ENCODE peak calls at places on chromosomes 3 and 15, in six cellular contexts. B is NCI-H446 treated with DMSO at 0.1 percent for 48 hours; C is activated T-helper 1 cell treated with Interleukin-2 at 50 U/mL for 16 hours; P is amniotic stem cell; O is CD14-positive monocyte; A is CD8-positive, alpha-beta memory T cell. F is an unnamed sample.

GRCh38 chr3:13016083-13016725 is 57.0 kb downstream of the IQSEC1 start:
- DNase-seq in C (peak; percentile 37), A (peak; percentile 66), O (peak; percentile 79), P (no peak), B (no peak), F (peak; percentile 74)

GRCh38 chr3:28386049-28386448 is 37.4 kb upstream of the AZI2 start:
- DNase-seq in C (no peak), O (no peak), B (no peak), P (no peak), A (no peak), F (no peak)

GRCh38 chr3:186930143-186930638 is at the start of gene ST6GAL1:
- DNase-seq in A (peak; percentile 68), O (peak; percentile 59), B (no peak), P (no peak), C (peak; percentile 52), F (peak; percentile 85)

GRCh38 chr15:83911345-83911744 is 257.4 kb downstream of the ADAMTSL3 start:
- DNase-seq in B (no peak), O (no peak), C (no peak), P (no peak), A (no peak), F (no peak)

GRCh38 chr15:78069630-78070029 is 7.9 kb downstream of the TBC1D2B start:
- DNase-seq in B (no peak), O (no peak), C (no peak), P (no peak), A (no peak), F (no peak)

GRCh38 chr3:155744091-155744625 is 713 bp downstream of the PLCH1 start:
- DNase-seq in C (peak; percentile 13), B (peak; percentile 21), A (no peak), O (no peak), P (no peak), F (peak; percentile 73)

GRCh38 chr3:69869643-69870042 is 129.9 kb upstream of the SAMMSON start:
- DNase-seq in C (no peak), P (no peak), A (no peak), O (no peak), B (no peak), F (no peak)

GRCh38 chr15:100922192-100923040 is 3.3 kb downstream of the LRRK1 start:
- DNase-seq in O (no peak), B (no peak), P (no peak), A (no peak), C (no peak), F (no peak)

GRCh38 chr3:182327196-182327681 is 466.1 kb upstream of the ATP11B start:
- DNase-seq in C (no peak), A (no peak), B (peak; percentile 85), P (no peak), O (no peak), F (no peak)

GRCh38 chr3:32376098-32376497 is 15.6 kb upstream of the CMTM7 start:
- DNase-seq in P (no peak), B (no peak), O (no peak), C (no peak), A (no peak), F (no peak)

GRCh38 chr15:95840004-95840403 is 490.5 kb upstream of the NR2F2 start:
- DNase-seq in A (no peak), P (peak; percentile 17), B (no peak), C (no peak), O (no peak), F (peak; percentile 70)

F was measured in Right ventricle myocardium superior.